ENCODE peak calls at places on chromosome 1, in nine cellular contexts. O, G, Y, L, N, J, B, F and I are unnamed samples.

GRCh38 chr1:179327679-179328078 is 34.1 kb downstream of the SOAT1 start:
- DNase-seq in O (no peak), G (no peak), Y (peak; percentile 31), L (peak; percentile 40), N (no peak), J (no peak), B (no peak), F (no peak), I (no peak)

GRCh38 chr1:78779831-78780230 is 130.2 kb downstream of the IFI44 start:
- DNase-seq in O (no peak), G (no peak), Y (peak; percentile 45), L (peak; percentile 70), N (no peak), J (no peak), B (peak; percentile 4), F (peak; percentile 8), I (no peak)

GRCh38 chr1:61000327-61000726 is 82.0 kb upstream of the NFIA start:
- DNase-seq in O (no peak), G (no peak), Y (no peak), L (no peak), N (no peak), J (no peak), B (no peak), F (no peak), I (no peak)

GRCh38 chr1:204409878-204410763 is 1.5 kb downstream of the PPP1R15B start:
- DNase-seq in O (no peak), G (no peak), Y (no peak), L (no peak), N (no peak), J (no peak), B (no peak), F (peak; percentile 30), I (no peak)

GRCh38 chr1:42679364-42679983 is 2.7 kb upstream of the YBX1 start:
- DNase-seq in O (no peak), G (no peak), Y (peak; percentile 30), L (no peak), N (no peak), J (no peak), B (peak; percentile 88), F (no peak), I (no peak)

GRCh38 chr1:227396539-227397355 is 78.5 kb upstream of the CDC42BPA start:
- DNase-seq in O (no peak), G (no peak), Y (no peak), L (peak; percentile 43), N (no peak), J (peak; percentile 80), B (no peak), F (no peak), I (no peak)

GRCh38 chr1:220528679-220529529 is 968 bp downstream of the MARK1 start:
- DNase-seq in O (peak; percentile 51), G (no peak), Y (no peak), L (no peak), N (no peak), J (peak; percentile 7), B (no peak), F (peak; percentile 46), I (peak; percentile 9)

GRCh38 chr1:39992888-39993287 is 37.9 kb downstream of the MFSD2A start:
- DNase-seq in O (no peak), G (no peak), Y (no peak), L (no peak), N (no peak), J (no peak), B (no peak), F (no peak), I (no peak)

GRCh38 chr1:18963968-18964367 is 7.5 kb upstream of the IFFO2 start:
- DNase-seq in O (no peak), G (no peak), Y (no peak), L (no peak), N (no peak), J (no peak), B (no peak), F (no peak), I (no peak)

GRCh38 chr1:155978325-155978972 is at the start of gene ARHGEF2:
- DNase-seq in O (peak; percentile 92), G (peak; percentile 23), Y (no peak), L (peak; percentile 61), N (peak; percentile 69), J (peak; percentile 80), B (peak; percentile 65), F (peak; percentile 78), I (peak; percentile 91)

GRCh38 chr1:43382027-43382771 is 7.4 kb downstream of the MED8 start:
- DNase-seq in O (peak; percentile 42), G (no peak), Y (no peak), L (peak; percentile 61), N (no peak), J (no peak), B (no peak), F (no peak), I (no peak)

GRCh38 chr1:240468616-240469015 is 143.3 kb downstream of the GREM2 start:
- DNase-seq in O (no peak), G (no peak), Y (no peak), L (peak; percentile 68), N (no peak), J (no peak), B (peak; percentile 80), F (no peak), I (no peak)

GRCh38 chr1:247445775-247446364 is 12.0 kb downstream of the OR2B11 start:
- DNase-seq in O (no peak), G (no peak), Y (no peak), L (no peak), N (peak; percentile 23), J (no peak), B (no peak), F (no peak), I (no peak)

GRCh38 chr1:20723537-20724363 is 5.9 kb upstream of the KIF17 start:
- DNase-seq in O (no peak), G (no peak), Y (no peak), L (no peak), N (no peak), J (no peak), B (no peak), F (no peak), I (no peak)